ENCODE peak calls at places on chromosome 14, in six cellular contexts. A is testis, G is esophagus squamous epithelium, U is vagina, B is suprapubic skin, J is heart left ventricle. T is an unnamed sample.
A peak's percentile ranks its signal among the peaks of the same experiment; 100 is the strongest.

GRCh38 chr14:32720927-32721326 is 217.8 kb upstream of the NPAS3 start:
- DNase-seq in B (no peak), U (no peak), G (no peak), A (no peak), J (no peak), T (no peak)

GRCh38 chr14:89012272-89013097 is 188.0 kb downstream of the TTC8 start:
- DNase-seq in J (no peak), B (no peak), G (no peak), U (no peak), A (no peak), T (no peak)

GRCh38 chr14:60217713-60218112 is 31.3 kb upstream of the PPM1A start:
- DNase-seq in G (no peak), A (no peak), J (no peak), U (no peak), B (no peak), T (no peak)

GRCh38 chr14:104374718-104375080 is 204.9 kb upstream of the C14orf180 start:
- DNase-seq in A (no peak), G (no peak), U (no peak), B (no peak), J (peak; percentile 15), T (no peak)

GRCh38 chr14:41609704-41610183 is 3.1 kb downstream of the LRFN5 start:
- DNase-seq in G (no peak), A (peak; percentile 86), B (peak; percentile 69), U (peak; percentile 88), J (peak; percentile 33), T (no peak)

GRCh38 chr14:70971588-70971987 is 64.3 kb downstream of the PCNX1 start:
- DNase-seq in J (no peak), U (no peak), G (no peak), B (no peak), A (no peak), T (no peak)

GRCh38 chr14:101460521-101460920 is 100.8 kb upstream of the DIO3 start:
- DNase-seq in J (no peak), B (no peak), A (no peak), U (no peak), G (no peak), T (no peak)

GRCh38 chr14:89455412-89455811 is 38.4 kb upstream of the FOXN3 start:
- DNase-seq in J (peak; percentile 41), U (no peak), A (peak; percentile 65), B (no peak), G (no peak), T (no peak)

GRCh38 chr14:91985521-91986255 is 38.2 kb upstream of the FBLN5 start:
- DNase-seq in B (no peak), J (no peak), A (no peak), U (no peak), G (no peak), T (no peak)

GRCh38 chr14:67166450-67166853 is 22.8 kb upstream of the GARIN2 start:
- DNase-seq in G (no peak), U (no peak), A (peak; percentile 55), J (no peak), B (no peak), T (no peak)

GRCh38 chr14:63276492-63277342 is 42.0 kb downstream of the GPHB5 start:
- DNase-seq in U (no peak), A (no peak), G (no peak), J (no peak), B (no peak), T (no peak)

GRCh38 chr14:105087963-105088811 is 23.0 kb upstream of the GPR132 start:
- DNase-seq in J (peak; percentile 64), B (peak; percentile 78), A (peak; percentile 37), U (no peak), G (no peak), T (peak; percentile 49)

GRCh38 chr14:64707661-64708060 is 3.4 kb downstream of the PLEKHG3 start:
- DNase-seq in U (no peak), J (no peak), A (no peak), G (no peak), B (peak; percentile 33), T (no peak)

GRCh38 chr14:21025374-21026151 is 702 bp upstream of the NDRG2 start:
- DNase-seq in A (peak; percentile 84), J (peak; percentile 92), U (no peak), G (no peak), B (peak; percentile 84), T (peak; percentile 79)

GRCh38 chr14:39491134-39491541 is 58.9 kb upstream of the FBXO33 start:
- DNase-seq in B (no peak), U (no peak), A (no peak), J (no peak), G (no peak), T (no peak)

GRCh38 chr14:59511916-59512530 is 27.7 kb downstream of the JKAMP start:
- DNase-seq in B (no peak), U (no peak), J (no peak), A (no peak), G (no peak), T (no peak)

GRCh38 chr14:84228702-84229101 is 1301.2 kb upstream of the FLRT2 start:
- DNase-seq in G (no peak), A (no peak), U (no peak), B (no peak), J (no peak), T (no peak)

GRCh38 chr14:104249092-104249491 is 110.7 kb downstream of the KIF26A start:
- DNase-seq in U (no peak), A (no peak), J (no peak), B (peak; percentile 27), G (no peak), T (no peak)

GRCh38 chr14:80845877-80846276 is 95.7 kb downstream of the CEP128 start:
- DNase-seq in B (no peak), A (no peak), U (no peak), G (no peak), J (no peak), T (no peak)

GRCh38 chr14:92963301-92964123 is 40.6 kb downstream of the CHGA start:
- DNase-seq in J (no peak), A (no peak), G (no peak), U (no peak), B (no peak), T (no peak)

GRCh38 chr14:99605299-99605961 is 1.4 kb upstream of the CCDC85C start:
- DNase-seq in B (peak; percentile 78), A (peak; percentile 75), J (peak; percentile 60), U (no peak), G (no peak), T (no peak)

GRCh38 chr14:99602788-99603415 is 1.1 kb downstream of the CCDC85C start:
- DNase-seq in J (no peak), G (no peak), B (no peak), A (no peak), U (no peak), T (no peak)

GRCh38 chr14:99603471-99603933 is 505 bp downstream of the CCDC85C start:
- DNase-seq in G (no peak), J (no peak), B (no peak), A (peak; percentile 35), U (no peak), T (no peak)

GRCh38 chr14:99604766-99605298 is 825 bp upstream of the CCDC85C start:
- DNase-seq in A (no peak), G (no peak), B (no peak), J (no peak), U (no peak), T (no peak)

DNA sequence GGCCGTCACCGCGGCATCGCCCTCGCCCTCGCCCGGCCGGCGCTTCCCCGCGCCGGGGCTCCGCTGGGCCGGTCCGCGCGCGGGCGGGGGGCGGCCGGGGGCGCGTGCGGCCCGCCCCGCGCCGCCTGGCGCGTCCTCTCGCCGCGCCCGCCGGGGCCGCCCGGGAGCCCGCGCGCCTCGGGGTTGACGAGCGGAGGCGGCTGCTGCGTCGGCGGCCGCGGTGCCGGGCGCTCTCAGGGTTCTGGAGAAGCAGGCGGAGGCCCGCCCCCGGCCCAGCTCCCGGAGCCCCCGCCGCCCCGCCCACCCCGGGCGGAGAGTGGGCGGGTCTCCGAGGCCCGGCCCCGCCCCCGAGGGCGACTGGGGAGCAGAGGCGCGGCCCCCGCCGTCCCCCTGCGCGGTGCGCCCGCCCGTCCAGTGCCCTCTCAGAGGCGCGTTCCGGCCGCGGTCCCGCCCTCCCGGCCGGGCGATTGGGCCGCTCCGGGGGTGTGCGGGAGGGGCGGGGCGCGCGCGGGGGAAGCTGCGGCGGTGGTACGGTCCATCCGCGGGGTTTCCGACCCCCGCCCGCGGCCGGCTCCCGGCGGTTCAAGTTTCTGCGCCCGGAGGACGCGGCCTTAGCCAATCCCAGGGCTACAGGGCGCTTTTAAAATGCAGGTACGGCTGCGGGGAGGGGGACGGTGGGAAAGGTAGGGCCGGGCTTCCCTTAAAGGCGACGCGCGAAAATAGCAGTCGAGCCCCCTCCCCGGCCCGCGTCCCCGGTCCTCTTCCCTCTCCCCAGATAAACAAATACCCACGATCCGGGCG is at the start of gene CCDC85C:
- DNase-seq in G (peak; percentile 46), U (peak; percentile 94), J (peak; percentile 95), A (peak; percentile 94), B (peak; percentile 91), T (peak; percentile 95)
- TF ChIP-seq POLR2A in G (no peak), U (no peak), J (no peak), A (no peak), B (no peak), T (peak; percentile 12)

GRCh38 chr14:98204139-98204538 is 1067.9 kb downstream of the BCL11B start:
- DNase-seq in B (no peak), U (no peak), J (no peak), G (no peak), A (no peak), T (no peak)

GRCh38 chr14:98203421-98203820 is 1068.6 kb downstream of the BCL11B start:
- DNase-seq in G (no peak), A (no peak), B (no peak), U (no peak), J (no peak), T (no peak)

GRCh38 chr14:98198385-98198784 is 1073.6 kb downstream of the BCL11B start:
- DNase-seq in A (no peak), U (no peak), J (no peak), G (no peak), B (no peak), T (no peak)

GRCh38 chr14:98197933-98198332 is 1074.1 kb downstream of the BCL11B start:
- DNase-seq in G (no peak), U (no peak), J (no peak), A (no peak), B (no peak), T (no peak)

GRCh38 chr14:98200621-98201020 is 1071.4 kb downstream of the BCL11B start:
- DNase-seq in B (no peak), G (no peak), J (no peak), U (no peak), A (no peak), T (no peak)
- H3K9me3 ChIP-seq in B (no peaks in the 10 kb centered on the region), G (no peaks in the 10 kb centered on the region), J (no peaks in the 10 kb centered on the region), U (no peaks in the 10 kb centered on the region), A (no peaks in the 10 kb centered on the region), T (no peaks in the 10 kb centered on the region)

GRCh38 chr14:90560529-90560928 is 163.7 kb downstream of the CALM1 start:
- DNase-seq in U (no peak), G (no peak), J (no peak), B (no peak), A (no peak), T (no peak)
- H3K4me1 ChIP-seq in U (no peaks in the 10 kb centered on the region), G (no peaks in the 10 kb centered on the region), J (peaks cover 10% of the 10 kb centered on the region), B (no peaks in the 10 kb centered on the region), A (peaks cover 5% of the 10 kb centered on the region), T (no peaks in the 10 kb centered on the region)

GRCh38 chr14:103243764-103244737 is 90.0 kb upstream of the EIF5 start:
- DNase-seq in A (no peak), U (no peak), G (no peak), J (no peak), B (no peak), T (no peak)

DNA sequence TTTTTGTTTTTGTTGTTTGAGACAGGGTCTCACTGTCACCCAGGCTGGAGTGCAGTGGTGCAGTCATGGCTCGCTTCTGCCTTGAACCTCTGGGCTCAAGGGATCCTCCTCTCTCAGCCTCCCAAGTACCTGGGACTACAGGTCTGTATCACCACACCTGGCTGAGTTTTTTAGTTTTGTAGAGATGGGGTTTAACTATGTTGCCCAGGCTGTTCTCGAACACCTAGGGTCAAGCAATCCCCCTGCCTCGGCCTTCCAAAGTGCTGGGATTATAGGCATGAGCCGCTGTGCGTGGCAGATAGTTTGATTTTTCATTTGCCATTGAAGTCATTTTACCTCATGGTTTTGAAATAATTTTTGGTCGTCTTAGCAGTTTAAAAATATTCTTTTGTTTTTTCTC is 94.3 kb upstream of the EIF5 start:
- DNase-seq in B (no peak), G (no peak), A (no peak), U (no peak), J (no peak), T (no peak)
- TF ChIP-seq POLR2A in B (no peak), G (no peak), A (no peak), U (no peak), J (no peak), T (no peak)

T was measured in breast epithelium.